ENCODE peak calls at places on chromosomes 16 and 17, in nine cellular contexts. D is HTR-8/SVneo; R is EL; K is T follicular helper cell; B is OCI-M1; P is activated naive CD4-positive, alpha-beta T cell treated with anti-CD3 and anti-CD28 coated beads for 36 hours; E is stimulated activated CD4-positive, alpha-beta T cell treated with anti-CD3 and anti-CD28 coated beads, Interleukin-2, amount 100 ng/mL, for 48 hours; I is activated effector memory CD4-positive, alpha-beta T cell treated with anti-CD3 and anti-CD28 coated beads, Interleukin-2, amount 50 U/mL, for 16 hours; M is effector memory CD8-positive, alpha-beta T cell. A is an unnamed sample.

GRCh38 chr17:82283208-82283749 is 9.8 kb upstream of the CSNK1D start:
- DNase-seq in D (peak; percentile 91), R (peak; percentile 98), K (no peak), B (peak; percentile 10), P (peak; percentile 60), E (peak; percentile 54), I (peak; percentile 81), M (no peak), A (no peak)

GRCh38 chr17:5422505-5422904 is 2.5 kb downstream of the RPAIN start:
- DNase-seq in D (peak; percentile 40), R (peak; percentile 88), K (no peak), B (no peak), P (no peak), E (no peak), I (no peak), M (no peak), A (no peak)

GRCh38 chr17:81483085-81483861 is 29.3 kb downstream of the ACTG1 start:
- DNase-seq in D (no peak), R (no peak), K (no peak), B (no peak), P (peak; percentile 59), E (no peak), I (no peak), M (peak; percentile 12), A (peak; percentile 80)

GRCh38 chr17:2093349-2093748 is 38.4 kb downstream of the HIC1 start:
- DNase-seq in D (no peak), R (no peak), K (no peak), B (peak; percentile 32), P (no peak), E (no peak), I (no peak), M (no peak), A (peak; percentile 53)

GRCh38 chr16:66374176-66374575 is 7.7 kb downstream of the CDH5 start:
- DNase-seq in D (no peak), R (no peak), K (no peak), B (no peak), P (no peak), E (no peak), I (no peak), M (no peak), A (peak; percentile 59)

GRCh38 chr16:4152267-4152666 is 36.0 kb upstream of the ADCY9 start:
- DNase-seq in D (no peak), R (no peak), K (no peak), B (no peak), P (no peak), E (no peak), I (no peak), M (no peak), A (no peak)

GRCh38 chr17:7947651-7948050 is 15.6 kb downstream of the CNTROB start:
- DNase-seq in D (no peak), R (no peak), K (no peak), B (no peak), P (no peak), E (no peak), I (no peak), M (no peak), A (no peak)

GRCh38 chr16:1788708-1789100 is 4.8 kb downstream of the IGFALS start:
- DNase-seq in D (no peak), R (no peak), K (no peak), B (no peak), P (no peak), E (no peak), I (no peak), M (no peak), A (peak; percentile 38)

GRCh38 chr17:58200024-58200633 is 7.6 kb downstream of the EPX start:
- DNase-seq in D (peak; percentile 67), R (peak; percentile 64), K (peak; percentile 33), B (peak; percentile 75), P (peak; percentile 67), E (peak; percentile 63), I (peak; percentile 85), M (peak; percentile 54), A (peak; percentile 96)

GRCh38 chr16:55021595-55022475 is 91.2 kb downstream of the IRX5 start:
- DNase-seq in D (no peak), R (peak; percentile 57), K (no peak), B (peak; percentile 66), P (peak; percentile 6), E (no peak), I (no peak), M (no peak), A (peak; percentile 88)

GRCh38 chr16:48082516-48082915 is 73.3 kb downstream of the ABCC12 start:
- DNase-seq in D (no peak), R (no peak), K (no peak), B (no peak), P (no peak), E (no peak), I (no peak), M (no peak), A (no peak)

GRCh38 chr17:2059125-2059836 is 4.4 kb downstream of the HIC1 start:
- DNase-seq in D (no peak), R (no peak), K (no peak), B (peak; percentile 85), P (no peak), E (no peak), I (no peak), M (no peak), A (no peak)

GRCh38 chr16:10039220-10040096 is 142.8 kb downstream of the GRIN2A start:
- DNase-seq in D (peak; percentile 36), R (peak; percentile 48), K (no peak), B (no peak), P (no peak), E (no peak), I (no peak), M (no peak), A (peak; percentile 79)

GRCh38 chr16:52549011-52549692 is 2.2 kb upstream of the TOX3 start:
- DNase-seq in D (no peak), R (no peak), K (no peak), B (no peak), P (no peak), E (no peak), I (no peak), M (no peak), A (peak; percentile 75)